ENCODE peak calls at places on chromosomes 2 and 18, in eight cellular contexts. S is colonic mucosa, B is right lobe of liver, I is esophagus squamous epithelium, L is endodermal cell, T is left ventricle myocardium inferior, R is cardiac muscle cell, X is tibial artery. D is an unnamed sample.

GRCh38 chr18:58831610-58832009 is 33.1 kb upstream of the ZNF532 start:
- DNase-seq in S (no peak), B (no peak), I (no peak), L (no peak), T (no peak), R (peak; percentile 76), X (no peak), D (no peak)

GRCh38 chr18:5628512-5629255 is 84.9 kb upstream of the EPB41L3 start:
- DNase-seq in S (peak; percentile 82), B (peak; percentile 44), I (no peak), L (peak; percentile 79), T (peak; percentile 41), R (peak; percentile 58), X (peak; percentile 71), D (peak; percentile 81)

GRCh38 chr2:100321881-100322820 is at the start of gene LONRF2:
- DNase-seq in S (no peak), B (peak; percentile 52), I (no peak), L (peak; percentile 69), T (peak; percentile 39), R (peak; percentile 1), X (no peak), D (peak; percentile 76)

GRCh38 chr18:4453712-4454547 is 1.2 kb downstream of the DLGAP1 start:
- DNase-seq in S (no peak), B (no peak), I (no peak), L (peak; percentile 87), T (no peak), R (no peak), X (no peak), D (peak; percentile 60)

GRCh38 chr18:67417864-67418523 is 98.5 kb downstream of the DSEL start:
- DNase-seq in S (no peak), B (no peak), I (no peak), L (no peak), T (no peak), R (peak; percentile 61), X (no peak), D (no peak)

GRCh38 chr2:99336780-99337163 is 417 bp upstream of the EIF5B start:
- DNase-seq in S (peak; percentile 32), B (no peak), I (no peak), L (no peak), T (no peak), R (no peak), X (no peak), D (no peak)

GRCh38 chr2:96537066-96537733 is 648 bp downstream of the ARID5A start:
- DNase-seq in S (peak; percentile 72), B (peak; percentile 73), I (peak; percentile 37), L (peak; percentile 83), T (peak; percentile 77), R (peak; percentile 64), X (peak; percentile 81), D (peak; percentile 82)

GRCh38 chr2:111209045-111209514 is 88.4 kb downstream of the BCL2L11 start:
- DNase-seq in S (no peak), B (no peak), I (no peak), L (no peak), T (no peak), R (peak; percentile 43), X (no peak), D (no peak)

GRCh38 chr2:100921685-100922161 is 80.4 kb upstream of the RPL31 start:
- DNase-seq in S (no peak), B (no peak), I (no peak), L (no peak), T (no peak), R (peak; percentile 67), X (no peak), D (no peak)

GRCh38 chr2:34949316-34949715 is 1350.2 kb upstream of the FAM98A start:
- DNase-seq in S (no peak), B (no peak), I (no peak), L (no peak), T (no peak), R (no peak), X (no peak), D (no peak)

GRCh38 chr2:139162957-139163356 is 382.8 kb upstream of the NXPH2 start:
- DNase-seq in S (no peak), B (no peak), I (no peak), L (no peak), T (no peak), R (no peak), X (no peak), D (no peak)
- H3K4me1 ChIP-seq in S (no peaks in the 10 kb centered on the region), B (no peaks in the 10 kb centered on the region), I (no peaks in the 10 kb centered on the region), L (no peaks in the 10 kb centered on the region), T (no peaks in the 10 kb centered on the region), R (no peaks in the 10 kb centered on the region), X (no peaks in the 10 kb centered on the region), D (no peaks in the 10 kb centered on the region)

DNA sequence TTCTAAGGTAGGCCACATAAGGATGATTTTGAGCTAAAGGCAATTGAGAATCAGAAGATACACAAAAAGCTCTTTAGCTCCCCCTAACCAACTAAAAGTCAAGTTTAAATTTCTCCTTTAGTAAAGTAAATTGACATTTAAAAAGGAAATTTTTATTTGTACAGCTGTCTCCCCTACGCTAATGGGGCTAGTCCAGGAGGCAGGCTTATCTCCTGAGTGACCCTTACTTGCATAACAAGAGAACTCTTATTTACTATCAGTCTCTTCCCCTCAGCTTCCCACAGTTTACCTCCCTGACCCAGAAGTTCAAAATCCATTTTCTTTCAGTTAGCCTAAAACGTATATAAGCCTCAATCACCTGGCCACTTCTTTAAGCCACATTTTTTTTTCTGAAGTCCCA is 1002.8 kb upstream of the NRXN1 start:
- DNase-seq in S (no peak), B (no peak), I (no peak), L (no peak), T (no peak), R (peak; percentile 12), X (no peak), D (no peak)
- TF ChIP-seq CTCF in S (no peak), B (no peak), I (no peak), L (peak; percentile 35), T (no peak), R (peak; percentile 18), X (no peak), D (no peak)

GRCh38 chr2:150136901-150137300 is 350.6 kb downstream of the RND3 start:
- DNase-seq in S (no peak), B (no peak), I (no peak), L (no peak), T (no peak), R (no peak), X (no peak), D (no peak)
- H3K4me1 ChIP-seq in S (no peaks in the 10 kb centered on the region), B (peaks cover 16% of the 10 kb centered on the region), I (peaks cover 6% of the 10 kb centered on the region), L (no peaks in the 10 kb centered on the region), T (peaks cover 7% of the 10 kb centered on the region), R (no peaks in the 10 kb centered on the region), X (no peaks in the 10 kb centered on the region), D (peaks cover 6% of the 10 kb centered on the region)

GRCh38 chr2:45729753-45730512 is 78.5 kb downstream of the PRKCE start:
- DNase-seq in S (no peak), B (no peak), I (no peak), L (peak; percentile 54), T (no peak), R (no peak), X (no peak), D (no peak)
- TF ChIP-seq CTCF in S (peak; percentile 24), B (peak; percentile 23), I (peak; percentile 5), L (peak; percentile 72), T (no peak), R (peak; percentile 19), X (no peak), D (no peak)

GRCh38 chr2:222302178-222303018 is 3.6 kb upstream of the PAX3 start:
- DNase-seq in S (no peak), B (no peak), I (no peak), L (peak; percentile 75), T (no peak), R (no peak), X (no peak), D (no peak)
- H3K4me1 ChIP-seq in S (peaks cover 23% of the 10 kb centered on the region), B (peaks cover 28% of the 10 kb centered on the region), I (peaks cover 33% of the 10 kb centered on the region), L (peaks cover 3% of the 10 kb centered on the region), T (peaks cover 56% of the 10 kb centered on the region), R (peaks cover 17% of the 10 kb centered on the region), X (peaks cover 70% of the 10 kb centered on the region), D (peaks cover 16% of the 10 kb centered on the region)

GRCh38 chr18:55479656-55480420 is 108.2 kb downstream of the TCF4 start:
- DNase-seq in S (no peak), B (no peak), I (no peak), L (no peak), T (no peak), R (no peak), X (no peak), D (no peak)

GRCh38 chr18:55475916-55476315 is 112.1 kb downstream of the TCF4 start:
- DNase-seq in S (no peak), B (no peak), I (no peak), L (no peak), T (no peak), R (no peak), X (no peak), D (no peak)

GRCh38 chr18:55478301-55478660 is 109.7 kb downstream of the TCF4 start:
- DNase-seq in S (no peak), B (no peak), I (no peak), L (no peak), T (no peak), R (peak; percentile 28), X (no peak), D (no peak)

GRCh38 chr18:55475467-55475866 is 112.5 kb downstream of the TCF4 start:
- DNase-seq in S (no peak), B (no peak), I (no peak), L (no peak), T (no peak), R (no peak), X (no peak), D (no peak)

GRCh38 chr18:55477537-55478300 is 110.3 kb downstream of the TCF4 start:
- DNase-seq in S (no peak), B (peak; percentile 50), I (no peak), L (no peak), T (no peak), R (peak; percentile 67), X (no peak), D (no peak)
- TF ChIP-seq CTCF in S (no peak), B (peak; percentile 5), I (no peak), L (peak; percentile 31), T (peak; percentile 45), R (peak; percentile 21), X (peak; percentile 22), D (no peak)

GRCh38 chr2:69957970-69958369 is 3.5 kb downstream of the ASPRV1 start:
- DNase-seq in S (no peak), B (no peak), I (no peak), L (no peak), T (no peak), R (no peak), X (peak; percentile 32), D (no peak)
- H3K4me1 ChIP-seq in S (no peaks in the 10 kb centered on the region), B (no peaks in the 10 kb centered on the region), I (no peaks in the 10 kb centered on the region), L (no peaks in the 10 kb centered on the region), T (no peaks in the 10 kb centered on the region), R (no peaks in the 10 kb centered on the region), X (no peaks in the 10 kb centered on the region), D (no peaks in the 10 kb centered on the region)

DNA sequence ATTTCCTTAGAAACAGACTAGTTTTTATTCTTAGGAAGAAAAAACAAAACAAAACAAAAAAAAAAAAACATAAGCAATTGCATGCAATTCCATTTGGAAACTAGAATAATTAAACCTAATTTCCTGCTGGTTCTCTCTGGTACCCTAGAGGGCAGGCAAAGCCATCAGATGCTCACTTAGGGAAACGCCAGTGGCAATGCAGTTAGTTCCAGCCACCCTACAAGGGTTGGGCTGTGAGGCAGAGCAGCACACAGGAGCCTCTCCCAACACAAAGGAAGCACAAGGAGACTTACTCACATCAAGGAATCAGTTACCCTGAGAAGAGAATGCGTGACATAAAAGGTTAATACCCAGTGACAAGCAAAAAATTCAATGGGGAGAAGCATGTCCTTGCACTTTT is 28.8 kb downstream of the CCDC93 start:
- DNase-seq in S (no peak), B (no peak), I (no peak), L (peak; percentile 59), T (no peak), R (no peak), X (no peak), D (no peak)
- TF ChIP-seq CTCF in S (no peak), B (no peak), I (no peak), L (peak; percentile 63), T (no peak), R (no peak), X (no peak), D (no peak)

GRCh38 chr2:85413592-85414421 is 3.6 kb upstream of the CAPG start:
- DNase-seq in S (peak; percentile 75), B (no peak), I (no peak), L (peak; percentile 80), T (no peak), R (peak; percentile 54), X (no peak), D (peak; percentile 73)
- H3K4me1 ChIP-seq in S (peaks cover 20% of the 10 kb centered on the region), B (peaks cover 19% of the 10 kb centered on the region), I (peaks cover 45% of the 10 kb centered on the region), L (peaks cover 4% of the 10 kb centered on the region), T (peaks cover 21% of the 10 kb centered on the region), R (peaks cover 4% of the 10 kb centered on the region), X (peaks cover 45% of the 10 kb centered on the region), D (peaks cover under 1% of the 10 kb centered on the region)